ENCODE peak calls at places on chromosomes 6 and 20, in nine cellular contexts. O is pancreas, L is ascending aorta, X is cardiac muscle cell, P is stomach, Z is endothelial cell of umbilical vein, H is neuronal stem cell, R is hepatocyte, V is tibial nerve. C is an unnamed sample.
A peak's percentile ranks its signal among the peaks of the same experiment; 100 is the strongest.

GRCh38 chr20:20711413-20711812 is 1.0 kb downstream of the RALGAPA2 start:
- DNase-seq in O (no peak), L (no peak), X (no peak), P (no peak), Z (peak; percentile 21), H (no peak), R (peak; percentile 42), V (no peak), C (no peak)

GRCh38 chr6:16041327-16041726 is 87.6 kb upstream of the MYLIP start:
- DNase-seq in O (no peak), L (no peak), X (no peak), P (no peak), Z (no peak), H (no peak), R (no peak), V (no peak), C (no peak)

GRCh38 chr6:27810768-27811298 is 101.4 kb downstream of the OR2B2 start:
- DNase-seq in O (no peak), L (no peak), X (no peak), P (no peak), Z (peak; percentile 25), H (no peak), R (no peak), V (no peak), C (no peak)

GRCh38 chr20:34522969-34523871 is 7.0 kb downstream of the DYNLRB1 start:
- DNase-seq in O (no peak), L (no peak), X (peak; percentile 55), P (peak; percentile 49), Z (peak; percentile 61), H (no peak), R (peak; percentile 79), V (peak; percentile 28), C (peak; percentile 34)

GRCh38 chr6:70175770-70176169 is 127.1 kb downstream of the COL9A1 start:
- DNase-seq in O (no peak), L (no peak), X (no peak), P (no peak), Z (no peak), H (no peak), R (no peak), V (no peak), C (no peak)

GRCh38 chr6:33979750-33980149 is 166.1 kb downstream of the GRM4 start:
- DNase-seq in O (no peak), L (no peak), X (no peak), P (peak; percentile 21), Z (no peak), H (no peak), R (no peak), V (no peak), C (no peak)

GRCh38 chr20:16821211-16822089 is 73.3 kb downstream of the OTOR start:
- DNase-seq in O (no peak), L (no peak), X (peak; percentile 61), P (no peak), Z (peak; percentile 39), H (peak; percentile 35), R (peak; percentile 60), V (no peak), C (no peak)

GRCh38 chr6:137218473-137218916 is 690 bp downstream of the IFNGR1 start:
- DNase-seq in O (no peak), L (peak; percentile 14), X (peak; percentile 33), P (no peak), Z (peak; percentile 59), H (peak; percentile 2), R (peak; percentile 56), V (peak; percentile 59), C (peak; percentile 37)

GRCh38 chr6:74096329-74096728 is 400.3 kb downstream of the CD109 start:
- DNase-seq in O (no peak), L (no peak), X (no peak), P (no peak), Z (no peak), H (no peak), R (no peak), V (no peak), C (no peak)

GRCh38 chr6:132198896-132199295 is 202.4 kb downstream of the MOXD1 start:
- DNase-seq in O (no peak), L (no peak), X (no peak), P (no peak), Z (no peak), H (no peak), R (no peak), V (no peak), C (no peak)

GRCh38 chr6:63802606-63803206 is 167.1 kb downstream of the PHF3 start:
- DNase-seq in O (no peak), L (no peak), X (peak; percentile 57), P (no peak), Z (peak; percentile 47), H (no peak), R (no peak), V (no peak), C (no peak)

GRCh38 chr20:57509665-57510237 is 15.2 kb downstream of the CTCFL start:
- DNase-seq in O (no peak), L (no peak), X (peak; percentile 23), P (peak; percentile 32), Z (no peak), H (no peak), R (no peak), V (no peak), C (no peak)

GRCh38 chr20:54134445-54135220 is 39.2 kb downstream of the CYP24A1 start:
- DNase-seq in O (no peak), L (no peak), X (peak; percentile 18), P (no peak), Z (no peak), H (no peak), R (no peak), V (no peak), C (no peak)

GRCh38 chr6:7761047-7761446 is 35.1 kb downstream of the BMP6 start:
- DNase-seq in O (no peak), L (no peak), X (peak; percentile 39), P (no peak), Z (no peak), H (no peak), R (no peak), V (no peak), C (no peak)

GRCh38 chr20:62310757-62311121 is 7.9 kb downstream of the ADRM1 start:
- DNase-seq in O (no peak), L (no peak), X (no peak), P (no peak), Z (no peak), H (no peak), R (no peak), V (no peak), C (no peak)

GRCh38 chr6:11428895-11429294 is 108.7 kb upstream of the TMEM170B start:
- DNase-seq in O (no peak), L (no peak), X (peak; percentile 77), P (no peak), Z (no peak), H (no peak), R (peak; percentile 38), V (no peak), C (no peak)

GRCh38 chr6:26056583-26057350 is 30.5 kb upstream of the HFE start:
- DNase-seq in O (peak; percentile 38), L (no peak), X (peak; percentile 31), P (no peak), Z (peak; percentile 68), H (no peak), R (peak; percentile 37), V (peak; percentile 27), C (peak; percentile 52)

GRCh38 chr20:41748756-41749582 is 130.8 kb upstream of the CHD6 start:
- DNase-seq in O (no peak), L (no peak), X (no peak), P (no peak), Z (no peak), H (no peak), R (no peak), V (no peak), C (no peak)

GRCh38 chr20:24968278-24968677 is 19.2 kb downstream of the CST7 start:
- DNase-seq in O (no peak), L (no peak), X (no peak), P (no peak), Z (no peak), H (no peak), R (no peak), V (no peak), C (no peak)
- H3K36me3 ChIP-seq in O (no peaks in the 10 kb centered on the region), L (peaks cover 71% of the 10 kb centered on the region), X (peaks cover 9% of the 10 kb centered on the region), P (peaks cover 100% of the 10 kb centered on the region), Z (peaks cover 10% of the 10 kb centered on the region), H (peaks cover 97% of the 10 kb centered on the region), R (no peaks in the 10 kb centered on the region), V (peaks cover 38% of the 10 kb centered on the region), C (no peaks in the 10 kb centered on the region)

GRCh38 chr6:4815584-4815983 is 39.4 kb downstream of the CDYL start:
- DNase-seq in O (no peak), L (no peak), X (no peak), P (no peak), Z (no peak), H (no peak), R (no peak), V (no peak), C (no peak)
- H3K4me1 ChIP-seq in O (no peaks in the 10 kb centered on the region), L (peaks cover 17% of the 10 kb centered on the region), X (no peaks in the 10 kb centered on the region), P (peaks cover 18% of the 10 kb centered on the region), Z (peaks cover 26% of the 10 kb centered on the region), H (no peaks in the 10 kb centered on the region), R (peaks cover 5% of the 10 kb centered on the region), V (peaks cover 16% of the 10 kb centered on the region), C (peaks cover 5% of the 10 kb centered on the region)

GRCh38 chr20:49644980-49645565 is 68.6 kb downstream of the B4GALT5 start:
- DNase-seq in O (no peak), L (no peak), X (no peak), P (no peak), Z (no peak), H (no peak), R (no peak), V (no peak), C (no peak)

GRCh38 chr20:49646528-49646927 is 67.2 kb downstream of the B4GALT5 start:
- DNase-seq in O (no peak), L (no peak), X (no peak), P (no peak), Z (no peak), H (no peak), R (no peak), V (no peak), C (no peak)

GRCh38 chr20:49649672-49650071 is 64.0 kb downstream of the B4GALT5 start:
- DNase-seq in O (no peak), L (no peak), X (no peak), P (no peak), Z (no peak), H (no peak), R (no peak), V (no peak), C (no peak)

GRCh38 chr20:49646126-49646525 is 67.6 kb downstream of the B4GALT5 start:
- DNase-seq in O (no peak), L (no peak), X (no peak), P (no peak), Z (no peak), H (no peak), R (no peak), V (no peak), C (no peak)

GRCh38 chr20:49647509-49647908 is 66.2 kb downstream of the B4GALT5 start:
- DNase-seq in O (no peak), L (no peak), X (no peak), P (no peak), Z (no peak), H (no peak), R (no peak), V (no peak), C (no peak)
- H3K36me3 ChIP-seq in O (no peaks in the 10 kb centered on the region), L (peaks cover 42% of the 10 kb centered on the region), X (peaks cover 37% of the 10 kb centered on the region), P (peaks cover 82% of the 10 kb centered on the region), Z (peaks cover 8% of the 10 kb centered on the region), H (peaks cover 87% of the 10 kb centered on the region), R (peaks cover 1% of the 10 kb centered on the region), V (no peaks in the 10 kb centered on the region), C (no peaks in the 10 kb centered on the region)

DNA sequence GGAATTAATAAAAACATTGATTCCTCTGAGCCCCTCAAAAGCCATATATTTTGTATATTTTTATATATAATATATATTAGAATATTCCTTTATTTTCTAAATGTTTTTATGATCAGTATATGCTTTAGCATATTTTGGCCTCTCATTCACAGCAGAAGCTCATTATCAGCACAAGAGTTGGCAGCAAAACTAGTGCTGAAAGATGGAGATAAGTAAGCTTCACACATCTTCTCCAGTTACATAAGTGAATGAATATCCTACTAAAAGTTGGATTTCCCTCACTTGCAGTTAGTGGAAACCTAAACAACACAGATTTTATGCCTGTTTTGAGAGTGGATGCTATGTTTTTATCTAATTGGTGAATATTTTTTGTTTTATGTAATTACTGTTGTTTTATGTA is 1303.8 kb upstream of the ADGRB3 start:
- DNase-seq in O (no peak), L (no peak), X (peak; percentile 64), P (no peak), Z (no peak), H (no peak), R (no peak), V (no peak), C (no peak)
- H3K4me1 ChIP-seq in O (no peaks in the 10 kb centered on the region), L (no peaks in the 10 kb centered on the region), X (no peaks in the 10 kb centered on the region), P (no peaks in the 10 kb centered on the region), Z (no peaks in the 10 kb centered on the region), H (no peaks in the 10 kb centered on the region), R (no peaks in the 10 kb centered on the region), V (no peaks in the 10 kb centered on the region), C (no peaks in the 10 kb centered on the region)